ENCODE peak calls at places on chromosomes 5 and 9, in five cellular contexts. R is HCT116, W is neural progenitor cell, N is mesenchymal stem cell, Y is GM23248. L is an unnamed sample.

GRCh38 chr5:17190242-17190778 is 27.1 kb upstream of the BASP1 start:
- DNase-seq in Y (peak; percentile 71), W (peak; percentile 66), N (peak; percentile 88), R (peak; percentile 46), L (no peak)

GRCh38 chr5:172600571-172600970 is 40.5 kb upstream of the NEURL1B start:
- DNase-seq in R (no peak), W (no peak), Y (no peak), N (no peak), L (no peak)

GRCh38 chr9:79623799-79624721 is 52.3 kb downstream of the TLE4 start:
- DNase-seq in R (no peak), N (peak; percentile 18), W (no peak), Y (peak; percentile 8), L (peak; percentile 61)

GRCh38 chr9:131188986-131189385 is 63.6 kb downstream of the NUP214 start:
- DNase-seq in R (no peak), N (no peak), W (no peak), Y (no peak), L (no peak)

GRCh38 chr9:124295097-124295794 is 37.5 kb downstream of the NEK6 start:
- DNase-seq in W (no peak), R (no peak), Y (no peak), N (peak; percentile 90), L (peak; percentile 38)

GRCh38 chr5:133088064-133088463 is 36.3 kb downstream of the HSPA4 start:
- DNase-seq in Y (no peak), R (no peak), W (no peak), N (no peak), L (no peak)

GRCh38 chr5:73853091-73853490 is 227.1 kb downstream of the ARHGEF28 start:
- DNase-seq in W (no peak), R (no peak), Y (peak; percentile 84), N (peak; percentile 48), L (no peak)

GRCh38 chr5:133873936-133874585 is 94.4 kb downstream of the C5orf15 start:
- DNase-seq in W (no peak), R (no peak), Y (peak; percentile 67), N (peak; percentile 22), L (no peak)

GRCh38 chr5:78511116-78511906 is 137.3 kb downstream of the LHFPL2 start:
- DNase-seq in W (no peak), R (no peak), N (no peak), Y (no peak), L (no peak)

GRCh38 chr9:109499631-109500120 is 1.6 kb upstream of the PTPN3 start:
- DNase-seq in Y (peak; percentile 53), R (no peak), N (peak; percentile 43), W (peak; percentile 71), L (peak; percentile 95)

GRCh38 chr9:129258823-129259301 is 80.8 kb upstream of the IER5L start:
- DNase-seq in Y (no peak), W (no peak), R (no peak), N (no peak), L (no peak)

GRCh38 chr5:147763791-147764525 is 18.6 kb downstream of the JAKMIP2 start:
- DNase-seq in Y (peak; percentile 29), W (no peak), N (peak; percentile 72), R (no peak), L (no peak)

GRCh38 chr5:145681686-145682085 is 153.5 kb downstream of the PRELID2 start:
- DNase-seq in Y (peak; percentile 84), N (peak; percentile 76), R (peak; percentile 75), W (peak; percentile 74), L (peak; percentile 69)

GRCh38 chr5:178467261-178468195 is 122.7 kb downstream of the COL23A1 start:
- DNase-seq in W (no peak), N (peak; percentile 52), R (no peak), Y (peak; percentile 55), L (no peak)

GRCh38 chr9:96417610-96418073 is 528 bp downstream of the ZNF367 start:
- DNase-seq in Y (peak; percentile 59), W (no peak), R (no peak), N (peak; percentile 22), L (peak; percentile 73)

GRCh38 chr9:106467113-106467846 is 395.7 kb upstream of the ZNF462 start:
- DNase-seq in W (peak; percentile 45), N (peak; percentile 7), Y (no peak), R (no peak), L (no peak)

GRCh38 chr5:149018909-149019443 is 43.9 kb downstream of the SH3TC2 start:
- DNase-seq in N (peak; percentile 86), Y (peak; percentile 45), R (no peak), W (no peak), L (peak; percentile 32)

GRCh38 chr5:32147236-32147635 is 26.9 kb downstream of the GOLPH3 start:
- DNase-seq in Y (peak; percentile 18), N (no peak), R (no peak), W (no peak), L (no peak)

GRCh38 chr5:42870882-42871418 is 59.3 kb upstream of the SELENOP start:
- DNase-seq in R (no peak), Y (no peak), W (no peak), N (no peak), L (no peak)

GRCh38 chr9:21611896-21612295 is 129.8 kb upstream of the IFNE start:
- DNase-seq in Y (peak; percentile 32), R (peak; percentile 82), N (no peak), W (no peak), L (no peak)

GRCh38 chr5:82512025-82512424 is 233.9 kb upstream of the RPS23 start:
- DNase-seq in N (no peak), R (no peak), Y (no peak), W (no peak), L (no peak)

GRCh38 chr5:119752921-119753886 is 123.8 kb downstream of the FAM170A start:
- DNase-seq in N (no peak), Y (no peak), W (no peak), R (no peak), L (no peak)

GRCh38 chr5:157607371-157608161 is 32.0 kb upstream of the ADAM19 start:
- DNase-seq in W (no peak), R (peak; percentile 73), N (peak; percentile 51), Y (peak; percentile 87), L (no peak)

GRCh38 chr5:175873090-175873454 is 1.7 kb downstream of the CPLX2 start:
- DNase-seq in Y (no peak), R (no peak), W (peak; percentile 80), N (no peak), L (peak; percentile 38)

DNA sequence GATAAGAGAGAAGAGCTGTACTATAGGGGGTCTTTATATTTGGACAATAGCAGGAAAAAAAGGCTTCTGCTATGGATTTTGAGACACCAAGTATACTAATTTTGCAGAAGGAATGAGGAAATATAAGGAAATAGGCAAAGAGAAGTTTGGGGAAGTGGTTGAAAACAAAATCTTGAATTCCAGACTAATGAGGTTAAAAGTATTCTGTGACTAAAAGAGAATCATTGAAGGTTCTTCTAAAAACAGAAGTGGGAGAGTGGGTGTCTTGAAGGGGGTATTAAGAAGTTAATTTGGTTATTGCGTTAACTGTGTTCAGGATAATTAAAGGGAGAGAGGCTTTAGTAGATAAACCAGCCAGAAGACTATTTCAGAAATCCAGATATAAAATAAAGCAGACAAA is 148.7 kb downstream of the RFK start:
- DNase-seq in R (no peak), Y (no peak), W (no peak), N (no peak), L (no peak)
- H2AFZ ChIP-seq in R (no peak overlapping the region), Y (no peak overlapping the region), W (peak overlapping the region; percentile 22), N (no peak overlapping the region), L (no peak overlapping the region)

GRCh38 chr9:35226685-35227084 is 64.9 kb downstream of the UNC13B start:
- DNase-seq in W (no peak), R (no peak), N (no peak), Y (no peak), L (no peak)

GRCh38 chr9:35225677-35226076 is 63.9 kb downstream of the UNC13B start:
- DNase-seq in W (no peak), N (no peak), Y (no peak), R (no peak), L (no peak)

DNA sequence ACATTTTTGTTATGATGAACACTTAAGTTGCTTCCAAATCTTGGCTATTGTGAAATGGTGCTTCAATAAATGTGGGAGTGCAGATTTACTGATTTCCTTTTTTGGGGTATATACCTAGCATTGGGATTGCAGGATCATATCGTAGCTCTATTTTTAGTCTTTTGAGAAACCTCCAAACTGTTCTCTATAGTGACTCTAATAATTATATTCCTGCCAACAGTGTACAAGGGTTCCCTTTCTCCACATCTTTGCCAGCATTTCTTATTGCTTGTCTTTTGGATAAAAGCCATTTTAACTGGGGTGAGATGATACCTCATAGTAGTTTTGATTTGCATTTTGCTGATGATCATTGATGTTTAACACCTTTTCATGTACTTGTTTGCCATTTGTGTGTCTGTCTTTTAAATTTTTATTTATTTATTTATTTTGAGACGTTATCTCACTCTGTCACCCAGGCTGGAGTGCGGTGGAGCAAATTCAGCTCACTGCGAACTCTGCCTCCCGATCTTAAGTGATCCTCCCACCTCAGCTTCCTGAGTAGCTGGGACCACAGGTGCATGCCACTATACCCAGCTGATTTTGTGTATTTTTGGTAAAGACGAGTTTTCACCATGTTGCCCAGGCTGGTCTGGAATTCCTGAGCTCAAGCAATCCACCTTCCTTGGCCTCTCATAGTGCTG is 59.0 kb downstream of the UNC13B start:
- DNase-seq in N (no peak), W (no peak), R (no peak), Y (no peak), L (no peak)
- H3K4me2 ChIP-seq in N (no peak overlapping the region), W (no peak overlapping the region), R (no peak overlapping the region), Y (no peak overlapping the region), L (no peak overlapping the region)

DNA sequence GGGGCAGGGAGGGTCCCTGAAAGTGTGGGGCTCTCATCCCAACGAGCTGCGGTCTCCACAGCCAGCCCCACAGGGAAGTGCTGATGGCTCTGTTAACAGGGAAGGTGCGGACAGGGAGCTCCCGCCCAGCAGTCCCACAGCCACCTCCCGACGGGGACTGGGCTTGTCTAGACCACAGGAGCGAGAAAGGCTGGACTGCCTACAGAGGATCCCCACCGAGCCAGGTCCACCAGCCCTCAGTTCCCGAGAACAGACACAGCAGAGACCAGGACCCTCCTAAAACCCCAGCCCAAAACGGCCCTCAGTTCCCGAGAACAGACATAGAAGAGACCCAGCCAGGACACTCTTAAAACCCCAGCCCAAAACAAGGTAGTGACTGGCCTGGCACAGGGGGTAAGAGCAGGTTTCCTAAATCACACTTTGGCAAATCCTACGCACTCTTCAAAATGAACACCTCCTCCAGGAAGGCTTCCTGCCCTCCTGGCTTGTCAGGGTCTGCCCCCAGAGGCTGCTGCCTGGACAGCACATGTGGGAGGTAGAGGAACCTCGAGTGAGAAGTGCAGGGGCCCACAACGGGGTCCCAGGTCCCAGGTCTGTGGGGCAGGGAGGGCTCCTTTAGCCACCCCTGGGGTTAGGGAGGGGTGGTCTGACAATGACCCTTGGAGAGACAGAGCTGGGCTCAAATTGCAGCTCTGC is 86.1 kb upstream of the SARDH start:
- DNase-seq in N (no peak), W (no peak), Y (no peak), R (no peak), L (no peak)
- H2AFZ ChIP-seq in N (no peak overlapping the region), W (no peak overlapping the region), Y (no peak overlapping the region), R (no peak overlapping the region), L (no peak overlapping the region)

GRCh38 chr9:105259731-105260612 is 15.5 kb downstream of the SLC44A1 start:
- DNase-seq in W (no peak), R (no peak), N (no peak), Y (no peak), L (no peak)

GRCh38 chr9:105257767-105258166 is 13.3 kb downstream of the SLC44A1 start:
- DNase-seq in Y (no peak), R (no peak), N (peak; percentile 24), W (no peak), L (no peak)

GRCh38 chr9:105254226-105254625 is 9.8 kb downstream of the SLC44A1 start:
- DNase-seq in R (no peak), N (no peak), W (peak; percentile 47), Y (no peak), L (no peak)

GRCh38 chr9:105259274-105259673 is 14.8 kb downstream of the SLC44A1 start:
- DNase-seq in Y (no peak), W (no peak), R (no peak), N (no peak), L (no peak)

GRCh38 chr9:105258225-105258737 is 13.8 kb downstream of the SLC44A1 start:
- DNase-seq in R (no peak), Y (no peak), N (no peak), W (no peak), L (no peak)
- H3K4me2 ChIP-seq in R (no peak overlapping the region), Y (no peak overlapping the region), N (no peak overlapping the region), W (no peak overlapping the region), L (no peak overlapping the region)

L was measured in osteoblast.